ENCODE peak calls at places on chromosomes 13 and 19, in ten cellular contexts. D, H, T, Y, X, B, S, I, V and K are unnamed samples.

GRCh38 chr19:39248806-39249205 is at the start of gene IFNL4:
- DNase-seq in D (no peak), H (no peak), T (no peak), Y (no peak), X (no peak), B (no peak), S (no peak), I (no peak), V (no peak), K (no peak)

GRCh38 chr13:90868321-90868920 is 479.1 kb upstream of the MIR17HG start:
- DNase-seq in D (no peak), H (peak; percentile 23), T (no peak), Y (peak; percentile 18), X (no peak), B (no peak), S (no peak), I (peak; percentile 68), V (peak; percentile 12), K (no peak)

GRCh38 chr19:35144600-35145436 is 1.8 kb downstream of the FXYD7 start:
- DNase-seq in D (no peak), H (peak; percentile 89), T (no peak), Y (no peak), X (no peak), B (no peak), S (peak; percentile 84), I (peak; percentile 59), V (no peak), K (no peak)

GRCh38 chr19:10214784-10215183 is 16.3 kb downstream of the S1PR2 start:
- DNase-seq in D (no peak), H (no peak), T (no peak), Y (no peak), X (no peak), B (no peak), S (peak; percentile 55), I (peak; percentile 66), V (no peak), K (no peak)

GRCh38 chr13:24985102-24985501 is 110.8 kb upstream of the PABPC3 start:
- DNase-seq in D (no peak), H (no peak), T (no peak), Y (no peak), X (no peak), B (no peak), S (peak; percentile 59), I (no peak), V (no peak), K (no peak)

GRCh38 chr19:35449347-35450043 is 1.4 kb downstream of the FFAR2 start:
- DNase-seq in D (no peak), H (no peak), T (no peak), Y (no peak), X (no peak), B (no peak), S (peak; percentile 20), I (no peak), V (no peak), K (no peak)

GRCh38 chr19:48121909-48122371 is 11.3 kb upstream of the PLA2G4C start:
- DNase-seq in D (no peak), H (no peak), T (no peak), Y (no peak), X (no peak), B (no peak), S (peak; percentile 66), I (peak; percentile 83), V (peak; percentile 99), K (no peak)

GRCh38 chr19:372306-372890 is 27.8 kb upstream of the MIER2 start:
- DNase-seq in D (no peak), H (no peak), T (peak; percentile 60), Y (peak; percentile 32), X (no peak), B (peak; percentile 74), S (no peak), I (no peak), V (peak; percentile 28), K (no peak)

GRCh38 chr19:16415806-16416205 is 56.0 kb downstream of the EPS15L1 start:
- DNase-seq in D (no peak), H (no peak), T (no peak), Y (no peak), X (no peak), B (no peak), S (no peak), I (no peak), V (no peak), K (no peak)

GRCh38 chr19:3969435-3970312 is 1.2 kb downstream of the DAPK3 start:
- DNase-seq in D (no peak), H (no peak), T (peak; percentile 62), Y (no peak), X (no peak), B (no peak), S (peak; percentile 82), I (peak; percentile 95), V (peak; percentile 65), K (no peak)

GRCh38 chr13:37001921-37002250 is 1.3 kb downstream of the EXOSC8 start:
- DNase-seq in D (no peak), H (no peak), T (no peak), Y (no peak), X (no peak), B (no peak), S (no peak), I (no peak), V (no peak), K (no peak)

GRCh38 chr13:23608704-23609413 is 38.6 kb downstream of the TNFRSF19 start:
- DNase-seq in D (no peak), H (peak; percentile 25), T (no peak), Y (peak; percentile 46), X (no peak), B (peak; percentile 59), S (no peak), I (peak; percentile 85), V (peak; percentile 55), K (no peak)

GRCh38 chr13:37207646-37208045 is 102.2 kb upstream of the CSNK1A1L start:
- DNase-seq in D (no peak), H (no peak), T (no peak), Y (no peak), X (no peak), B (no peak), S (no peak), I (no peak), V (no peak), K (no peak)

GRCh38 chr13:42140494-42140893 is 92.0 kb downstream of the DGKH start:
- DNase-seq in D (no peak), H (no peak), T (no peak), Y (no peak), X (no peak), B (no peak), S (no peak), I (no peak), V (no peak), K (no peak)

GRCh38 chr13:114068723-114069322 is 63.6 kb downstream of the RASA3 start:
- DNase-seq in D (no peak), H (no peak), T (peak; percentile 43), Y (peak; percentile 54), X (no peak), B (no peak), S (no peak), I (peak; percentile 79), V (no peak), K (no peak)

GRCh38 chr13:96130818-96131217 is 40.9 kb downstream of the HS6ST3 start:
- DNase-seq in D (no peak), H (no peak), T (no peak), Y (no peak), X (no peak), B (no peak), S (no peak), I (no peak), V (no peak), K (no peak)

GRCh38 chr19:11581740-11582139 is 4.3 kb upstream of the ACP5 start:
- DNase-seq in D (no peak), H (no peak), T (no peak), Y (no peak), X (no peak), B (no peak), S (no peak), I (no peak), V (no peak), K (peak; percentile 56)

GRCh38 chr13:55410398-55411330 is 1730.1 kb upstream of the PRR20A start:
- DNase-seq in D (no peak), H (no peak), T (no peak), Y (no peak), X (no peak), B (no peak), S (peak; percentile 65), I (no peak), V (no peak), K (no peak)

GRCh38 chr19:7199613-7200533 is 94.3 kb downstream of the INSR start:
- DNase-seq in D (no peak), H (peak; percentile 77), T (no peak), Y (no peak), X (no peak), B (no peak), S (no peak), I (peak; percentile 20), V (no peak), K (no peak)

GRCh38 chr19:51799311-51799997 is 4.5 kb downstream of the FPR3 start:
- DNase-seq in D (no peak), H (peak; percentile 46), T (peak; percentile 76), Y (peak; percentile 77), X (peak; percentile 71), B (peak; percentile 89), S (peak; percentile 2), I (peak; percentile 95), V (peak; percentile 90), K (no peak)

GRCh38 chr13:110338441-110339101 is 31.5 kb downstream of the COL4A2 start:
- DNase-seq in D (no peak), H (no peak), T (no peak), Y (peak; percentile 40), X (no peak), B (peak; percentile 69), S (peak; percentile 64), I (no peak), V (no peak), K (no peak)

GRCh38 chr19:16931306-16931705 is 42.5 kb downstream of the F2RL3 start:
- DNase-seq in D (no peak), H (no peak), T (no peak), Y (no peak), X (no peak), B (no peak), S (no peak), I (no peak), V (no peak), K (no peak)

GRCh38 chr13:26041476-26041875 is 10.3 kb downstream of the SHISA2 start:
- DNase-seq in D (no peak), H (no peak), T (no peak), Y (no peak), X (no peak), B (no peak), S (no peak), I (no peak), V (no peak), K (no peak)

GRCh38 chr13:21318891-21319532 is 140.1 kb downstream of the ZDHHC20 start:
- DNase-seq in D (no peak), H (no peak), T (no peak), Y (no peak), X (no peak), B (no peak), S (peak; percentile 37), I (no peak), V (no peak), K (no peak)

GRCh38 chr13:80224468-80224867 is 116.5 kb downstream of the SPRY2 start:
- DNase-seq in D (no peak), H (no peak), T (no peak), Y (no peak), X (no peak), B (no peak), S (no peak), I (peak; percentile 62), V (no peak), K (no peak)

GRCh38 chr19:49210108-49210900 is 52.7 kb downstream of the TRPM4 start:
- DNase-seq in D (no peak), H (peak; percentile 35), T (no peak), Y (no peak), X (no peak), B (no peak), S (peak; percentile 99), I (peak; percentile 37), V (no peak), K (peak; percentile 23)

GRCh38 chr19:4697304-4697703 is 26.3 kb downstream of the DPP9 start:
- DNase-seq in D (no peak), H (no peak), T (no peak), Y (no peak), X (no peak), B (no peak), S (no peak), I (no peak), V (no peak), K (no peak)

GRCh38 chr19:50419580-50420035 is 870 bp downstream of the SPIB start:
- DNase-seq in D (no peak), H (no peak), T (no peak), Y (no peak), X (no peak), B (no peak), S (no peak), I (no peak), V (no peak), K (no peak)